ENCODE peak calls at places on chromosomes 12 and 14, in eight cellular contexts. W is globus pallidus; J is stimulated activated CD4-positive, alpha-beta T cell treated with anti-CD3 and anti-CD28 coated beads, Interleukin-2, amount 100 ng/mL, for 24 hours; F is stimulated activated effector memory CD8-positive, alpha-beta T cell treated with anti-CD3 and anti-CD28 coated beads, Interleukin-12 subunit alpha, Interleukin-12 subunit beta, amount 100 ng/mL, for 72 hours; T is activated CD4-positive, CD25-positive, alpha-beta regulatory T cell treated with anti-CD3 and anti-CD28 coated beads, Interleukin-2, amount 50 U/mL, for 16 hours; M is C1 segment of cervical spinal cord; Z is tibial artery; C is NCI-H1092. N is an unnamed sample.

GRCh38 chr14:103883263-103883523 is 35.8 kb upstream of the PPP1R13B start:
- DNase-seq in M (no peak), T (no peak), F (no peak), J (no peak), W (no peak), Z (no peak), C (no peak), N (no peak)

GRCh38 chr12:26116829-26117228 is 8.0 kb downstream of the BHLHE41 start:
- DNase-seq in T (no peak), Z (no peak), M (no peak), J (no peak), C (no peak), W (peak; percentile 41), F (no peak), N (no peak)

GRCh38 chr12:5171701-5172100 is 128.0 kb downstream of the KCNA5 start:
- DNase-seq in T (no peak), W (peak; percentile 7), C (peak; percentile 14), M (no peak), F (no peak), J (no peak), Z (no peak), N (no peak)

GRCh38 chr14:61811882-61812346 is 49.7 kb downstream of the SNAPC1 start:
- DNase-seq in T (no peak), J (no peak), Z (no peak), M (no peak), W (no peak), C (no peak), F (no peak), N (no peak)

GRCh38 chr14:21036746-21037145 is 2.1 kb upstream of the RNASE13 start:
- DNase-seq in M (no peak), J (no peak), F (no peak), C (no peak), T (no peak), W (no peak), Z (no peak), N (no peak)

GRCh38 chr14:54784657-54785056 is 118.0 kb downstream of the GCH1 start:
- DNase-seq in C (no peak), W (no peak), J (no peak), F (no peak), M (no peak), Z (peak; percentile 92), T (no peak), N (no peak)

GRCh38 chr12:81692008-81692407 is 67.1 kb downstream of the PPFIA2 start:
- DNase-seq in C (no peak), F (no peak), M (no peak), W (no peak), T (no peak), J (no peak), Z (no peak), N (no peak)

GRCh38 chr12:78887008-78887407 is 22.4 kb downstream of the SYT1 start:
- DNase-seq in J (no peak), T (no peak), C (no peak), W (no peak), M (no peak), Z (no peak), F (no peak), N (no peak)

GRCh38 chr12:113384778-113385177 is 18.9 kb downstream of the SDS start:
- DNase-seq in C (no peak), T (no peak), Z (no peak), M (no peak), W (no peak), J (no peak), F (no peak), N (no peak)

GRCh38 chr12:118346895-118347294 is 25.8 kb downstream of the TAOK3 start:
- DNase-seq in T (no peak), M (no peak), W (no peak), F (no peak), J (no peak), Z (no peak), C (no peak), N (no peak)

GRCh38 chr12:124720019-124720686 is 143.5 kb downstream of the SCARB1 start:
- DNase-seq in W (no peak), C (peak; percentile 25), Z (no peak), F (no peak), M (no peak), J (no peak), T (no peak), N (peak; percentile 87)

GRCh38 chr14:104044016-104044415 is 41.5 kb upstream of the ASPG start:
- DNase-seq in M (no peak), J (no peak), T (no peak), C (no peak), F (no peak), Z (no peak), W (no peak), N (no peak)

GRCh38 chr14:99062216-99062615 is 209.8 kb downstream of the BCL11B start:
- DNase-seq in W (no peak), C (no peak), F (no peak), T (no peak), M (no peak), J (no peak), Z (no peak), N (no peak)

GRCh38 chr12:54360717-54361456 is 3.4 kb downstream of the GPR84 start:
- DNase-seq in F (peak; percentile 63), M (peak; percentile 35), W (no peak), Z (peak; percentile 81), J (peak; percentile 73), C (peak; percentile 92), T (no peak), N (peak; percentile 90)

GRCh38 chr14:90534091-90534837 is 137.4 kb downstream of the CALM1 start:
- DNase-seq in C (no peak), Z (no peak), W (no peak), T (no peak), M (no peak), F (no peak), J (no peak), N (no peak)

GRCh38 chr12:92715625-92716024 is 12.8 kb downstream of the PLEKHG7 start:
- DNase-seq in T (no peak), W (no peak), J (no peak), M (no peak), Z (no peak), C (no peak), F (no peak), N (no peak)

GRCh38 chr14:22982477-22983245 is at the start of gene AJUBA:
- DNase-seq in W (peak; percentile 38), M (peak; percentile 20), T (peak; percentile 41), F (peak; percentile 74), J (peak; percentile 85), C (no peak), Z (peak; percentile 95), N (peak; percentile 25)

GRCh38 chr12:132766380-132767085 is 4.9 kb upstream of the ANKLE2 start:
- DNase-seq in W (no peak), C (no peak), F (no peak), M (no peak), Z (no peak), J (no peak), T (no peak), N (no peak)

N was measured in NCI-H1694.